ENCODE peak calls at places on chromosomes 12 and 14, in six cellular contexts. A is CD8-positive, alpha-beta memory T cell; K is ovary; O is IMR-90; D is A673; T is cardiac fibroblast. X is an unnamed sample.
A peak's percentile ranks its signal among the peaks of the same experiment; 100 is the strongest.

GRCh38 chr12:110741795-110742717 is 635 bp downstream of the PPP1CC start:
- DNase-seq in K (no peak), O (peak; percentile 42), A (no peak), D (peak; percentile 39), T (peak; percentile 51), X (peak; percentile 9)

GRCh38 chr14:31360919-31361662 is 59.3 kb downstream of the HEATR5A start:
- DNase-seq in T (peak; percentile 72), O (peak; percentile 64), A (no peak), K (no peak), D (peak; percentile 19), X (no peak)

GRCh38 chr12:77031745-77032144 is 33.6 kb downstream of the E2F7 start:
- DNase-seq in T (peak; percentile 64), A (no peak), D (no peak), K (no peak), O (peak; percentile 61), X (peak; percentile 35)

GRCh38 chr14:82724296-82724695 is 1190.6 kb upstream of the SEL1L start:
- DNase-seq in D (no peak), O (no peak), K (no peak), T (no peak), A (no peak), X (no peak)

GRCh38 chr14:34129927-34130552 is 179.2 kb upstream of the EGLN3 start:
- DNase-seq in O (no peak), A (no peak), D (no peak), T (no peak), K (no peak), X (no peak)

GRCh38 chr14:105196228-105196960 is 15.3 kb upstream of the NUDT14 start:
- DNase-seq in O (no peak), T (no peak), A (no peak), D (no peak), K (no peak), X (no peak)

GRCh38 chr14:72894623-72895378 is 900 bp upstream of the DPF3 start:
- DNase-seq in A (no peak), K (no peak), T (peak; percentile 16), D (peak; percentile 47), O (no peak), X (no peak)

GRCh38 chr14:69332782-69333395 is 65.2 kb downstream of the ERH start:
- DNase-seq in O (no peak), K (no peak), T (no peak), A (no peak), D (no peak), X (no peak)

GRCh38 chr12:123949118-123949774 is 23.4 kb downstream of the CCDC92 start:
- DNase-seq in D (no peak), A (no peak), T (no peak), O (no peak), K (no peak), X (no peak)

GRCh38 chr12:58858030-58858429 is 62.3 kb downstream of the LRIG3 start:
- DNase-seq in A (no peak), O (no peak), K (no peak), D (no peak), T (no peak), X (no peak)

GRCh38 chr12:95742586-95742985 is 48.0 kb downstream of the NTN4 start:
- DNase-seq in A (no peak), O (no peak), K (no peak), T (no peak), D (no peak), X (no peak)

GRCh38 chr12:590206-590750 is 73.0 kb downstream of the NINJ2 start:
- DNase-seq in D (no peak), O (no peak), K (no peak), T (no peak), A (no peak), X (no peak)

GRCh38 chr14:69664190-69664742 is 52.9 kb downstream of the SUSD6 start:
- DNase-seq in T (no peak), O (no peak), D (no peak), K (no peak), A (no peak), X (no peak)

GRCh38 chr14:77124345-77125274 is 17.0 kb downstream of the ZDHHC22 start:
- DNase-seq in O (peak; percentile 16), T (peak; percentile 38), K (peak; percentile 71), D (peak; percentile 67), A (peak; percentile 59), X (no peak)

GRCh38 chr14:80434574-80435321 is 223.4 kb upstream of the DIO2 start:
- DNase-seq in D (no peak), O (peak; percentile 45), A (no peak), K (no peak), T (peak; percentile 51), X (no peak)

GRCh38 chr14:45112886-45113772 is 21.2 kb downstream of the FKBP3 start:
- DNase-seq in T (peak; percentile 47), D (peak; percentile 18), K (no peak), A (no peak), O (peak; percentile 62), X (peak; percentile 47)

GRCh38 chr12:3366451-3367155 is 124.4 kb upstream of the PRMT8 start:
- DNase-seq in A (no peak), K (no peak), D (no peak), O (no peak), T (no peak), X (no peak)
- H3K4me3 ChIP-seq in A (no peak overlapping the region), K (no peak overlapping the region), D (no peak overlapping the region), O (no peak overlapping the region), T (no peak overlapping the region), X (no peak overlapping the region)

DNA sequence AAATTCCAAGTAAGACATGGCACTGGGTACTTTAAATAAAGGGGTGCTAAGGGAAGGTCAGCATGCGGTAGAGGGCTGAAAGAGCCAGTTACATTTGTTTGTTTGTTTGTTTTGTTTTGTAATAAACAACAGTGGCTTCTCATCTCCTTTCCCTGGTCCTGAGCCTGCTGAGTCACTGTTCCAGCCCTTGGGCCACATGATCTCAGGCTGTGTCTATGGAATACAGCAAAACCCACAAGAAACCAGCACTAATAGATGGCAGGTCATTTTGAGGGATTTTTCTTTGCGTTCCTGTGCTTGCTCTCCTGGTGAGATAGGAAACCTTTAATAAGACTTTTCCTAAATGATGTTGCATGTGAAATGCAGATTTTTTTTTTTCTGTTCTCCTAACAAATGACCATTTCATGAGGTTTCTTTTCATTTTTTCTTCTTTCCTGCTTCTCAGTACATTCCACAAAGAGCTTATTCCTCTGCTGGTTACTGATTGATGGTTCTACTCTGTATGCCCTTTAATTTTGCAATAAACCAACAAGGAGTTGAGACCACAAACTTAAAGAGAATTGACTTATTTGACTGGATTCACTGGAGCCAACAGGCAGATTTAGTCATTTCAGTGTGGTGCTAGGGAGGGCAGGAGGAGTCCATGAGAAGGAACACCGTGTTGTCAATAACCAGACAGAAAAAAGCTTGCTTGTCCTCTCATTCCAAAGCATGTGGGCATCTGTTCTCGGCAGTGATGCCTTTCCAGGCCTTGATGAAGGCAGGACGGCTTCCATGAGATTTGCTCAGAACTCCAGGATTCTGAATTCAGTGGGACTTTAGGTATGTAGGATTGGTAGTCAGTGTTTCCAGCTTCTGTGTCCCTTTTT is 459.2 kb downstream of the RAD51B start:
- DNase-seq in T (peak; percentile 54), D (no peak), O (peak; percentile 64), A (no peak), K (no peak), X (peak; percentile 16)
- H3K4me3 ChIP-seq in T (no peak overlapping the region), D (no peak overlapping the region), O (no peak overlapping the region), A (no peak overlapping the region), K (no peak overlapping the region), X (no peak overlapping the region)

DNA sequence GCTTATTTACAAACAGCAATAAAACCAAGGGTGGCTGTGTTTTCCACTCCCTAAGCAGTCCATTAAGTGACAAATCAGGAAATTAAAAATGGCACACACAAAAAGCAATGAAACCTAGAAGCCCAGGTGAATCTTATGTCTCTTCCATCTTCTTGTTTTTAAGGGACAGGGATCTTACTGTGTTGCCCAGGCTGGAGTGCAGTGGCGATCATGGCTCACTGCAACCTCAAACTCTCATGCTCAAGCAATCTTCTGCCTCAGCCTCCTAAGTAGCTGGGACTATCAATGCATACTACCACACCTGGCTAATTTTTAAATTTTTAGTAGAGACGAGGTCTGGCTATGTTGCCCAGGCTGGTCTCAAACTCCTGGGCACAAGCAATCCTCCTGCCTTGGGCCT is 52.4 kb upstream of the CERS5 start:
- DNase-seq in D (no peak), T (no peak), O (no peak), A (no peak), K (no peak), X (no peak)
- H3K4me3 ChIP-seq in D (peak overlapping the region; percentile 58), T (peak overlapping the region; percentile 62), O (peak overlapping the region; percentile 75), A (no peak overlapping the region), K (peak overlapping the region; percentile 43), X (peak overlapping the region; percentile 82)

GRCh38 chr14:90784621-90785270 is 31.5 kb downstream of the TTC7B start:
- DNase-seq in T (no peak), D (no peak), A (no peak), O (no peak), K (no peak), X (no peak)

GRCh38 chr14:90785876-90786450 is 30.3 kb downstream of the TTC7B start:
- DNase-seq in A (no peak), K (no peak), T (no peak), D (no peak), O (no peak), X (no peak)

GRCh38 chr14:90788031-90788430 is 28.2 kb downstream of the TTC7B start:
- DNase-seq in D (no peak), O (no peak), A (no peak), T (no peak), K (no peak), X (no peak)

GRCh38 chr14:90783344-90783743 is 32.9 kb downstream of the TTC7B start:
- DNase-seq in O (no peak), D (no peak), K (no peak), T (no peak), A (no peak), X (no peak)

GRCh38 chr14:90785474-90785873 is 30.8 kb downstream of the TTC7B start:
- DNase-seq in K (no peak), D (peak; percentile 76), T (peak; percentile 32), O (no peak), A (no peak), X (peak; percentile 16)
- H3K4me3 ChIP-seq in K (no peak overlapping the region), D (no peak overlapping the region), T (no peak overlapping the region), O (no peak overlapping the region), A (no peak overlapping the region), X (no peak overlapping the region)

GRCh38 chr12:6768385-6769002 is 2.3 kb downstream of the PTMS start:
- DNase-seq in O (peak; percentile 33), A (no peak), T (no peak), K (no peak), D (peak; percentile 33), X (no peak)
- H3K4me3 ChIP-seq in O (peak overlapping the region; percentile 67), A (no peak overlapping the region), T (peak overlapping the region; percentile 90), K (peak overlapping the region; percentile 68), D (peak overlapping the region; percentile 97), X (peak overlapping the region; percentile 90)

GRCh38 chr12:122081697-122082221 is 3.2 kb downstream of the MLXIP start:
- DNase-seq in K (peak; percentile 80), D (peak; percentile 65), T (peak; percentile 89), O (peak; percentile 55), A (peak; percentile 17), X (no peak)
- H3K4me3 ChIP-seq in K (peak overlapping the region; percentile 64), D (peak overlapping the region; percentile 4), T (peak overlapping the region; percentile 90), O (peak overlapping the region; percentile 19), A (peak overlapping the region; percentile 67), X (peak overlapping the region; percentile 88)

GRCh38 chr12:43957732-43958131 is 121.9 kb downstream of the TMEM117 start:
- DNase-seq in O (peak; percentile 67), D (peak; percentile 93), T (peak; percentile 75), K (no peak), A (no peak), X (peak; percentile 60)
- H3K4me3 ChIP-seq in O (no peak overlapping the region), D (no peak overlapping the region), T (no peak overlapping the region), K (no peak overlapping the region), A (no peak overlapping the region), X (no peak overlapping the region)

X was measured in brain microvascular endothelial cell.